ENCODE peak calls at places on chromosomes 12 and 14, in four cellular contexts. One of them, this sample, is unnamed.

GRCh38 chr12:82326905-82327503 is 31.2 kb downstream of the CCDC59 start:
- DNase-seq in astrocyte: peak; percentile 10
- DNase-seq in RWPE1: peak; percentile 10
- DNase-seq in A673: peak; percentile 38
- DNase-seq in this sample: no peak

GRCh38 chr14:75315143-75315542 is 36.5 kb downstream of the FOS start:
- DNase-seq in A673: peak; percentile 62
- DNase-seq in RWPE1: no peak
- DNase-seq in astrocyte: peak; percentile 67
- DNase-seq in this sample: peak; percentile 54

GRCh38 chr12:24530689-24531088 is 418.2 kb downstream of the BCAT1 start:
- DNase-seq in A673: no peak
- DNase-seq in astrocyte: no peak
- DNase-seq in RWPE1: no peak
- DNase-seq in this sample: no peak

GRCh38 chr12:6337958-6338406 is 3.9 kb downstream of the TNFRSF1A start:
- DNase-seq in A673: no peak
- DNase-seq in RWPE1: no peak
- DNase-seq in astrocyte: peak; percentile 61
- DNase-seq in this sample: no peak

GRCh38 chr14:22510527-22511110 is 78.4 kb downstream of the DAD1 start:
- DNase-seq in astrocyte: peak; percentile 86
- DNase-seq in A673: peak; percentile 54
- DNase-seq in RWPE1: no peak
- DNase-seq in this sample: peak; percentile 4

GRCh38 chr12:4115570-4115969 is 158.0 kb upstream of the CCND2 start:
- DNase-seq in RWPE1: no peak
- DNase-seq in astrocyte: no peak
- DNase-seq in A673: no peak
- DNase-seq in this sample: no peak

GRCh38 chr12:28107679-28108078 is 82.6 kb upstream of the CCDC91 start:
- DNase-seq in A673: no peak
- DNase-seq in RWPE1: no peak
- DNase-seq in astrocyte: peak; percentile 85
- DNase-seq in this sample: no peak

GRCh38 chr14:99774526-99775307 is 18.5 kb upstream of the EML1 start:
- DNase-seq in RWPE1: no peak
- DNase-seq in astrocyte: no peak
- DNase-seq in A673: peak; percentile 72
- DNase-seq in this sample: no peak

GRCh38 chr14:68607852-68608232 is 185.0 kb downstream of the ZFP36L1 start:
- DNase-seq in astrocyte: no peak
- DNase-seq in A673: no peak
- DNase-seq in RWPE1: no peak
- DNase-seq in this sample: no peak

GRCh38 chr12:66901136-66901932 is 222.5 kb upstream of the GRIP1 start:
- DNase-seq in A673: no peak
- DNase-seq in RWPE1: no peak
- DNase-seq in astrocyte: no peak
- DNase-seq in this sample: no peak

GRCh38 chr12:12408265-12408690 is 51.4 kb downstream of the BORCS5 start:
- DNase-seq in RWPE1: no peak
- DNase-seq in astrocyte: no peak
- DNase-seq in A673: no peak
- DNase-seq in this sample: no peak

GRCh38 chr12:118034429-118035193 is 18.1 kb downstream of the RFC5 start:
- DNase-seq in A673: peak; percentile 48
- DNase-seq in RWPE1: peak; percentile 37
- DNase-seq in astrocyte: peak; percentile 45
- DNase-seq in this sample: peak; percentile 53

GRCh38 chr12:108832730-108833354 is 24.5 kb downstream of the SSH1 start:
- DNase-seq in astrocyte: peak; percentile 97
- DNase-seq in A673: no peak
- DNase-seq in RWPE1: peak; percentile 68
- DNase-seq in this sample: peak; percentile 86

GRCh38 chr12:4960547-4960946 is 50.8 kb downstream of the KCNA1 start:
- DNase-seq in astrocyte: no peak
- DNase-seq in A673: no peak
- DNase-seq in RWPE1: no peak
- DNase-seq in this sample: no peak

GRCh38 chr14:94471045-94471444 is 5.0 kb downstream of the SERPINA9 start:
- DNase-seq in astrocyte: no peak
- DNase-seq in A673: no peak
- DNase-seq in RWPE1: no peak
- DNase-seq in this sample: no peak

GRCh38 chr12:6928703-6929407 is 1.1 kb downstream of the ATN1 start:
- DNase-seq in astrocyte: no peak
- DNase-seq in RWPE1: no peak
- DNase-seq in A673: no peak
- DNase-seq in this sample: no peak

GRCh38 chr12:6450869-6451347 is 934 bp upstream of the TAPBPL start:
- DNase-seq in astrocyte: no peak
- DNase-seq in RWPE1: no peak
- DNase-seq in A673: no peak
- DNase-seq in this sample: no peak

GRCh38 chr12:83850531-83850930 is 1062.1 kb downstream of the SLC6A15 start:
- DNase-seq in RWPE1: no peak
- DNase-seq in A673: no peak
- DNase-seq in astrocyte: no peak
- DNase-seq in this sample: no peak

GRCh38 chr12:124321040-124321481 is 26.2 kb downstream of the RFLNA start:
- DNase-seq in A673: peak; percentile 56
- DNase-seq in astrocyte: peak; percentile 18
- DNase-seq in RWPE1: peak; percentile 48
- DNase-seq in this sample: peak; percentile 57

GRCh38 chr12:52631676-52632459 is 13.5 kb upstream of the KRT73 start:
- DNase-seq in astrocyte: no peak
- DNase-seq in RWPE1: no peak
- DNase-seq in A673: no peak
- DNase-seq in this sample: no peak

GRCh38 chr12:103783744-103784664 is 57.0 kb downstream of the NT5DC3 start:
- DNase-seq in A673: no peak
- DNase-seq in astrocyte: no peak
- DNase-seq in RWPE1: no peak
- DNase-seq in this sample: no peak

GRCh38 chr12:126163984-126164383 is 1098.7 kb downstream of the AACS start:
- DNase-seq in A673: no peak
- DNase-seq in astrocyte: no peak
- DNase-seq in RWPE1: no peak
- DNase-seq in this sample: no peak

GRCh38 chr12:39627914-39628313 is 8.3 kb upstream of the ABCD2 start:
- DNase-seq in astrocyte: no peak
- DNase-seq in A673: no peak
- DNase-seq in RWPE1: no peak
- DNase-seq in this sample: no peak

GRCh38 chr12:97781342-97781741 is 318.7 kb downstream of the RMST start:
- DNase-seq in A673: no peak
- DNase-seq in astrocyte: no peak
- DNase-seq in RWPE1: no peak
- DNase-seq in this sample: no peak

GRCh38 chr14:59299731-59300130 is 111.3 kb downstream of the DAAM1 start:
- DNase-seq in astrocyte: no peak
- DNase-seq in RWPE1: no peak
- DNase-seq in A673: no peak
- DNase-seq in this sample: no peak

DNA sequence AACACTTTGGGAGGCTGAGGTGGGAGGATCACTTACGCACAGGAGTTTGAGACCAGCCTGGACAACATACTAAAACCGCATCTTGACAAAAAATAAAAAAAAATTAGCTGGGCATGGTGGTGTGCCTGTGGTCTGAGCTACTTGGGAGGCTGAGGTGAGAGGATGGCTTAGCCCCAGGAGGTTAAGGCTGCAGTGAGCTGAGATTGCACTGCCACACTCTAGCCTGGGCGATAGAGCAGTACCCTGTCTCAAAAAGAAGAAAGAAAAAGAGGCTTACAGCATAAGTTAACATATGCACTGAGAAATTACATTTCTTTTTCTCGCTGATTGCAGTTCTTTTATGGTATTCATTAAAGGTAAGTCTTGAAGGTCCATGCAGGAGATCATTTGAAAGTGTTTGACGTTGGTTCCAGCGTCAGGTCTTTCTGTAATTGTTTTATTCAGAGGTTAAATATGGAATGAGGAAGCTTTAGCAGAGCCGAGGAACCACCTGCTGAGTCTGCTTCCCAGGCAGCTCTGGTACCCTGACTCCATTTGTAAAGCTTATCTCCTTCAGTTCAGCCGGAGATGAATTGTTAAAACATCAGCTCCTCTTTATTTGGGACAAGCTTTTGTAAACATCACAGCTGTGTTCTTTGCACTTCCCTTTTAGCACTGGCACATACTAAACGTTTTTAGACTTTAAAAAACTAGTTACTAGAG is 18.5 kb downstream of the SFSWAP start:
- DNase-seq in RWPE1: no peak
- DNase-seq in A673: no peak
- DNase-seq in astrocyte: no peak
- DNase-seq in this sample: no peak
- H3K27ac ChIP-seq in RWPE1: no peak overlapping the region
- H3K27ac ChIP-seq in A673: no peak overlapping the region
- H3K27ac ChIP-seq in astrocyte: no peak overlapping the region
- H3K27ac ChIP-seq in this sample: no peak overlapping the region

DNA sequence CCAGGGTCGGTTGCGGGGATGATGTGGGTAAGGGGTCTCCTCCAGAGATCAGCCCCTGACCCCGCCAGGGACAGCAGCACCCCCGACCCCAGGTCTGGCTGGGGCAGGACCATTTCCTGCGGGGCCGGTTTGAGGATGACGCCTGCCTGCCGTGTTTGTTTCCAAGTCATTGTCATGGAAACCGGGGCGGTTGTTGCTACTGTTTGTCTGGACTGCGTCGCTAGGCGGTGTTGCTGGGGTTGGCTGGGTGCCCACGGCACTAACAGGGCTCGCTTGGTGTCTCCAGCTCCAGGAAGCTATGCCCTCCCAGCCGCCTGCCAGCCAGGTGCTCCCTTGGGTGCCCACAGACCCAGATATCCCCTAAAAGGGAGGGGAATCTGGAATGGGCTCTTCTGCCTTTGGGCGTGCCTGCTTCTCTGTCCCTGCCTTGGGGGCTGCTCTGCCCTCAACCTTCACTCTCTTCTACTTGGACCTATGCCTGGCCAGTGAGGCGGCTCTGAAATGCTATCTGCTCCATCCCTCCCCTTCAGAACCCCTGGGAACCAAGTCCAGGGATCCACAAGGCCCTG is 4.7 kb upstream of the CRIP1 start:
- DNase-seq in RWPE1: peak; percentile 93
- DNase-seq in astrocyte: peak; percentile 88
- DNase-seq in A673: peak; percentile 96
- DNase-seq in this sample: peak; percentile 98
- TF ChIP-seq CTCF in RWPE1: no peak
- TF ChIP-seq CTCF in astrocyte: no peak
- TF ChIP-seq CTCF in A673: no peak
- TF ChIP-seq CTCF in this sample: peak; percentile 25

DNA sequence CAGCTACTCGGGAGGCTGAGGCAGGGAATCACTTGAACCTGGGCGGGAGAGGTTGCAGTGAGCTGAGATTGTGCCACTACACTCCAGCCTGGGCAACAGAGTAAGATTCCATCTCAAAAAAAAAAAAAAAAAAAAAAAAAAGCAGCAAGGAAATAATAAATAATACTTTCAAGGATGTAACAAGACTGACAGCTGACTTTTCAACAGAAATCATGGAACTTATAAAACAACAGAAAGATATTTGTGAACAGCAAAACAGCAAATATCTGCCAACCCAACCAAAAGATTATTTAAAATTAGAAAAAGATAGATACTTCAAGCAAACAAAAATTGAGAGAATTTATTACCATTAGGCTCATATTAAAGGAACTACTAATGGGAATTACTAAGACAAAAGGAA is 115.1 kb downstream of the TSHR start:
- DNase-seq in RWPE1: no peak
- DNase-seq in A673: no peak
- DNase-seq in astrocyte: no peak
- DNase-seq in this sample: no peak
- H3K27ac ChIP-seq in RWPE1: no peak overlapping the region
- H3K27ac ChIP-seq in A673: no peak overlapping the region
- H3K27ac ChIP-seq in astrocyte: no peak overlapping the region
- H3K27ac ChIP-seq in this sample: no peak overlapping the region

GRCh38 chr14:24212924-24213865 is at the start of gene CHMP4A:
- DNase-seq in RWPE1: peak; percentile 97
- DNase-seq in astrocyte: peak; percentile 96
- DNase-seq in A673: peak; percentile 99
- DNase-seq in this sample: peak; percentile 99

GRCh38 chr14:24213866-24214652 is 771 bp upstream of the CHMP4A start:
- DNase-seq in A673: no peak
- DNase-seq in astrocyte: no peak
- DNase-seq in RWPE1: no peak
- DNase-seq in this sample: no peak

GRCh38 chr14:24216345-24216699 is 456 bp upstream of the MDP1 start:
- DNase-seq in A673: no peak
- DNase-seq in astrocyte: no peak
- DNase-seq in RWPE1: no peak
- DNase-seq in this sample: no peak

GRCh38 chr14:24219080-24219479 is 3.2 kb upstream of the MDP1 start:
- DNase-seq in RWPE1: no peak
- DNase-seq in A673: no peak
- DNase-seq in astrocyte: no peak
- DNase-seq in this sample: no peak

GRCh38 chr14:24215495-24216344 is at the start of gene MDP1:
- DNase-seq in RWPE1: peak; percentile 85
- DNase-seq in astrocyte: peak; percentile 74
- DNase-seq in A673: peak; percentile 93
- DNase-seq in this sample: peak; percentile 69
- TF ChIP-seq CTCF in RWPE1: peak; percentile 73
- TF ChIP-seq CTCF in astrocyte: peak; percentile 58
- TF ChIP-seq CTCF in A673: peak; percentile 77
- TF ChIP-seq CTCF in this sample: peak; percentile 68

GRCh38 chr12:130018614-130019013 is 114.8 kb upstream of the TMEM132D start:
- DNase-seq in astrocyte: no peak
- DNase-seq in RWPE1: no peak
- DNase-seq in A673: no peak
- DNase-seq in this sample: no peak

GRCh38 chr12:130016194-130016593 is 112.4 kb upstream of the TMEM132D start:
- DNase-seq in astrocyte: no peak
- DNase-seq in A673: no peak
- DNase-seq in RWPE1: no peak
- DNase-seq in this sample: no peak

GRCh38 chr12:130014485-130014807 is 110.6 kb upstream of the TMEM132D start:
- DNase-seq in RWPE1: no peak
- DNase-seq in astrocyte: no peak
- DNase-seq in A673: no peak
- DNase-seq in this sample: no peak

GRCh38 chr12:130017571-130018449 is 114.0 kb upstream of the TMEM132D start:
- DNase-seq in astrocyte: no peak
- DNase-seq in A673: no peak
- DNase-seq in RWPE1: peak; percentile 32
- DNase-seq in this sample: peak; percentile 13

GRCh38 chr12:130016986-130017385 is 113.2 kb upstream of the TMEM132D start:
- DNase-seq in astrocyte: no peak
- DNase-seq in RWPE1: no peak
- DNase-seq in A673: no peak
- DNase-seq in this sample: no peak
- H3K27ac ChIP-seq in astrocyte: no peak overlapping the region
- H3K27ac ChIP-seq in RWPE1: no peak overlapping the region
- H3K27ac ChIP-seq in A673: no peak overlapping the region
- H3K27ac ChIP-seq in this sample: no peak overlapping the region